ENCODE peak calls at places on chromosomes 1 and 21, in four cellular contexts. U is activated CD4-positive, CD25-positive, alpha-beta regulatory T cell; P is HTR-8/SVneo; W is choroid plexus epithelial cell. Z is an unnamed sample.

GRCh38 chr1:171110485-171111340 is 20.0 kb downstream of the FMO3 start:
- DNase-seq in W (peak), P (no peak), U (no peak), Z (no peak)

GRCh38 chr1:76006234-76006633 is 68.3 kb upstream of the ST6GALNAC3 start:
- DNase-seq in W (peak), P (no peak), U (no peak), Z (no peak)

GRCh38 chr1:231665046-231665445 is 38.5 kb downstream of the DISC1 start:
- DNase-seq in P (no peak), U (no peak), W (no peak), Z (no peak)

GRCh38 chr1:47478090-47478489 is 40.2 kb downstream of the FOXD2 start:
- DNase-seq in W (peak), P (no peak), U (no peak), Z (no peak)

GRCh38 chr1:112388436-112388835 is 7.6 kb upstream of the CTTNBP2NL start:
- DNase-seq in P (no peak), W (peak), U (no peak), Z (no peak)

GRCh38 chr1:217542136-217542777 is 88.6 kb downstream of the GPATCH2 start:
- DNase-seq in P (no peak), U (no peak), W (no peak), Z (no peak)

GRCh38 chr1:160904783-160905616 is 20.0 kb upstream of the ITLN1 start:
- DNase-seq in U (no peak), W (peak), P (no peak), Z (no peak)

GRCh38 chr1:108079550-108079949 is 114.6 kb upstream of the VAV3 start:
- DNase-seq in W (no peak), U (no peak), P (no peak), Z (no peak)

GRCh38 chr1:9062846-9063245 is 6.6 kb downstream of the SLC2A5 start:
- DNase-seq in U (no peak), P (no peak), W (peak), Z (no peak)

GRCh38 chr1:12344611-12345299 is 114.9 kb downstream of the VPS13D start:
- DNase-seq in P (no peak), W (no peak), U (no peak), Z (no peak)

GRCh38 chr1:203628185-203628996 is 1.8 kb downstream of the ATP2B4 start:
- DNase-seq in W (peak), P (peak), U (no peak), Z (peak)

GRCh38 chr1:8023995-8024313 is 2.2 kb downstream of the ERRFI1 start:
- DNase-seq in U (no peak), P (no peak), W (peak), Z (no peak)

GRCh38 chr21:31363720-31364119 is 19.7 kb upstream of the TIAM1 start:
- DNase-seq in P (no peak), U (no peak), W (peak), Z (no peak)

GRCh38 chr1:10065344-10065685 is 32.6 kb downstream of the UBE4B start:
- DNase-seq in P (no peak), W (no peak), U (no peak), Z (no peak)

Z was measured in T-helper 17 cell.